ENCODE peak calls at places on chromosome 4, in five cellular contexts. D is HCEC 1CT; U is heart right ventricle; L is activated naive CD8-positive, alpha-beta T cell treated with anti-CD3 and anti-CD28 coated beads, Interleukin-2, amount 50 U/mL, for 24 hours; Z is left ventricle myocardium superior. F is an unnamed sample.

GRCh38 chr4:105637409-105638258 is 70.9 kb downstream of the INTS12 start:
- DNase-seq in U (peak), Z (peak), D (no peak), L (peak), F (peak)

GRCh38 chr4:4443821-4444220 is 56.9 kb downstream of the NSG1 start:
- DNase-seq in D (peak), U (no peak), L (no peak), Z (no peak), F (no peak)

GRCh38 chr4:68871772-68872441 is 56.1 kb downstream of the UGT2B10 start:
- DNase-seq in L (no peak), D (no peak), Z (no peak), U (no peak), F (no peak)

GRCh38 chr4:13540446-13541175 is 3.7 kb downstream of the NKX3-2 start:
- DNase-seq in U (no peak), D (no peak), L (peak), Z (no peak), F (no peak)

GRCh38 chr4:184684491-184685189 is 35.1 kb downstream of the PRIMPOL start:
- DNase-seq in U (no peak), D (no peak), Z (peak), L (no peak), F (peak)

GRCh38 chr4:67531349-67531748 is 14.0 kb downstream of the CENPC start:
- DNase-seq in Z (no peak), D (no peak), L (no peak), U (no peak), F (no peak)

GRCh38 chr4:150212927-150213326 is 134.7 kb downstream of the DCLK2 start:
- DNase-seq in Z (no peak), D (no peak), L (no peak), U (no peak), F (no peak)

GRCh38 chr4:23097251-23097650 is 404.5 kb downstream of the GBA3 start:
- DNase-seq in L (no peak), D (no peak), U (no peak), Z (no peak), F (no peak)

GRCh38 chr4:173490256-173490655 is 39.8 kb downstream of the HAND2 start:
- DNase-seq in U (no peak), L (no peak), Z (no peak), D (no peak), F (no peak)

GRCh38 chr4:79472693-79473552 is 64.9 kb upstream of the GK2 start:
- DNase-seq in D (no peak), U (no peak), L (no peak), Z (no peak), F (no peak)

GRCh38 chr4:30525662-30526061 is 194.5 kb upstream of the PCDH7 start:
- DNase-seq in Z (no peak), U (no peak), L (no peak), D (no peak), F (no peak)

GRCh38 chr4:113355550-113356371 is 306.3 kb downstream of the ANK2 start:
- DNase-seq in Z (peak), L (peak), D (peak), U (peak), F (peak)

GRCh38 chr4:15729910-15730533 is 27.2 kb downstream of the BST1 start:
- DNase-seq in Z (no peak), L (peak), D (peak), U (no peak), F (no peak)

GRCh38 chr4:2092653-2093000 is 33.5 kb downstream of the NAT8L start:
- DNase-seq in D (no peak), L (no peak), Z (no peak), U (no peak), F (no peak)

GRCh38 chr4:2796261-2797187 is 3.6 kb downstream of the SH3BP2 start:
- DNase-seq in Z (peak), U (no peak), L (no peak), D (no peak), F (peak)

GRCh38 chr4:81960968-81961367 is 412.8 kb downstream of the HNRNPD start:
- DNase-seq in L (no peak), Z (no peak), D (no peak), U (no peak), F (no peak)

GRCh38 chr4:128310266-128310697 is 22.7 kb upstream of the PGRMC2 start:
- DNase-seq in Z (peak), U (peak), D (no peak), L (no peak), F (no peak)

GRCh38 chr4:139841464-139842195 is 176.0 kb downstream of the MGST2 start:
- DNase-seq in U (no peak), D (no peak), L (no peak), Z (no peak), F (no peak)

GRCh38 chr4:113293043-113293560 is 243.6 kb downstream of the ANK2 start:
- DNase-seq in U (no peak), D (no peak), Z (no peak), L (no peak), F (no peak)

GRCh38 chr4:100657187-100657586 is 139.4 kb upstream of the EMCN start:
- DNase-seq in U (no peak), D (no peak), L (no peak), Z (no peak), F (no peak)